ENCODE peak calls at places on chromosomes 7 and 10, in seven cellular contexts. T is hypothalamus; F is effector CD4-positive, alpha-beta T cell; M is NAMALWA; N is adrenal gland; K is activated CD4-positive, alpha-beta T cell treated with anti-CD3 and anti-CD28 coated beads, Interleukin-2, amount 50 U/mL, for 1 hour; O is fibroblast of the aortic adventitia. G is an unnamed sample.

GRCh38 chr7:6423942-6424701 is 23.6 kb downstream of the DAGLB start:
- DNase-seq in T (no peak), F (no peak), M (no peak), N (peak; percentile 52), K (no peak), O (peak; percentile 28), G (no peak)

GRCh38 chr10:123774075-123774742 is 108.1 kb downstream of the GPR26 start:
- DNase-seq in T (no peak), F (no peak), M (no peak), N (no peak), K (no peak), O (no peak), G (no peak)

GRCh38 chr10:5977471-5978370 is at the start of gene IL15RA:
- DNase-seq in T (no peak), F (peak; percentile 79), M (peak; percentile 88), N (peak; percentile 81), K (peak; percentile 78), O (peak; percentile 54), G (peak; percentile 76)

GRCh38 chr10:24307173-24307572 is 98.2 kb downstream of the KIAA1217 start:
- DNase-seq in T (no peak), F (no peak), M (no peak), N (no peak), K (no peak), O (peak; percentile 60), G (no peak)

GRCh38 chr10:58854811-58855210 is 321.6 kb upstream of the PHYHIPL start:
- DNase-seq in T (no peak), F (no peak), M (no peak), N (no peak), K (no peak), O (no peak), G (no peak)

GRCh38 chr10:101337836-101338235 is 16.1 kb upstream of the BTRC start:
- DNase-seq in T (no peak), F (no peak), M (no peak), N (no peak), K (no peak), O (no peak), G (no peak)

GRCh38 chr7:71612011-71612410 is 480.1 kb downstream of the GALNT17 start:
- DNase-seq in T (no peak), F (no peak), M (no peak), N (no peak), K (no peak), O (no peak), G (no peak)

GRCh38 chr7:1087462-1087809 is 477 bp upstream of the GPER1 start:
- DNase-seq in T (no peak), F (no peak), M (no peak), N (no peak), K (no peak), O (peak; percentile 56), G (no peak)

GRCh38 chr10:107481224-107481623 is 316.7 kb upstream of the SORCS1 start:
- DNase-seq in T (no peak), F (no peak), M (no peak), N (no peak), K (no peak), O (no peak), G (no peak)